ENCODE peak calls at places on chromosomes 11 and 22, in five cellular contexts. G is naive thymus-derived CD4-positive, alpha-beta T cell; C is MM.1S; L is colonic mucosa; T is SK-N-SH. A is an unnamed sample.

GRCh38 chr11:62433141-62433543 is 14.3 kb downstream of the SCGB1A1 start:
- DNase-seq in G (no peak), C (no peak), L (no peak), T (no peak), A (no peak)

GRCh38 chr11:3609416-3610265 is 32.2 kb downstream of the ART5 start:
- DNase-seq in G (peak; percentile 49), C (peak; percentile 40), L (peak; percentile 43), T (peak; percentile 75), A (no peak)

GRCh38 chr11:100667449-100667848 is 19.6 kb upstream of the ARHGAP42 start:
- DNase-seq in G (no peak), C (no peak), L (no peak), T (no peak), A (no peak)

GRCh38 chr22:50218153-50218995 is 17.6 kb downstream of the SELENOO start:
- DNase-seq in G (no peak), C (no peak), L (no peak), T (no peak), A (no peak)

GRCh38 chr22:39718206-39718605 is 147.7 kb downstream of the CACNA1I start:
- DNase-seq in G (no peak), C (peak; percentile 38), L (peak; percentile 24), T (no peak), A (peak; percentile 29)

GRCh38 chr11:114251797-114252327 is 44.3 kb upstream of the NNMT start:
- DNase-seq in G (no peak), C (no peak), L (no peak), T (peak; percentile 43), A (no peak)

GRCh38 chr11:72624496-72625201 is 49.6 kb downstream of the PDE2A start:
- DNase-seq in G (no peak), C (no peak), L (no peak), T (no peak), A (no peak)

GRCh38 chr11:279966-280761 is 2.0 kb downstream of the NLRP6 start:
- DNase-seq in G (peak; percentile 51), C (no peak), L (peak; percentile 57), T (peak; percentile 48), A (peak; percentile 65)

GRCh38 chr22:32206774-32207758 is 2.2 kb upstream of the RFPL2 start:
- DNase-seq in G (peak; percentile 22), C (peak; percentile 59), L (peak; percentile 51), T (peak; percentile 32), A (peak; percentile 46)

GRCh38 chr11:123407124-123407995 is 22.7 kb upstream of the GRAMD1B start:
- DNase-seq in G (peak; percentile 58), C (peak; percentile 70), L (peak; percentile 81), T (peak; percentile 57), A (peak; percentile 79)

GRCh38 chr11:75383246-75383645 is 16.1 kb upstream of the RPS3 start:
- DNase-seq in G (peak; percentile 41), C (no peak), L (no peak), T (no peak), A (no peak)

GRCh38 chr11:73784080-73784634 is 3.5 kb upstream of the MRPL48 start:
- DNase-seq in G (no peak), C (no peak), L (no peak), T (no peak), A (no peak)

GRCh38 chr11:132540586-132540985 is 991.7 kb downstream of the OPCML start:
- DNase-seq in G (no peak), C (no peak), L (no peak), T (no peak), A (no peak)

GRCh38 chr22:27986937-27987336 is 67.9 kb upstream of the PITPNB start:
- DNase-seq in G (no peak), C (no peak), L (no peak), T (no peak), A (no peak)

GRCh38 chr11:120401506-120401905 is 65.3 kb downstream of the ARHGEF12 start:
- DNase-seq in G (no peak), C (no peak), L (no peak), T (no peak), A (no peak)

GRCh38 chr11:102837646-102838045 is 5.8 kb downstream of the MMP3 start:
- DNase-seq in G (no peak), C (no peak), L (no peak), T (no peak), A (no peak)

GRCh38 chr11:14390669-14391068 is 31.7 kb upstream of the RRAS2 start:
- DNase-seq in G (no peak), C (no peak), L (no peak), T (no peak), A (no peak)

GRCh38 chr11:3177931-3178330 is 12.8 kb upstream of the OSBPL5 start:
- DNase-seq in G (no peak), C (no peak), L (no peak), T (no peak), A (no peak)

GRCh38 chr22:45444168-45444567 is 30.7 kb downstream of the RIBC2 start:
- DNase-seq in G (no peak), C (no peak), L (no peak), T (no peak), A (no peak)

GRCh38 chr22:45442120-45442519 is 28.6 kb downstream of the RIBC2 start:
- DNase-seq in G (no peak), C (no peak), L (no peak), T (no peak), A (no peak)

GRCh38 chr22:45438364-45438763 is 24.9 kb downstream of the RIBC2 start:
- DNase-seq in G (no peak), C (no peak), L (no peak), T (no peak), A (no peak)

GRCh38 chr22:45445031-45445710 is 31.7 kb downstream of the RIBC2 start:
- DNase-seq in G (no peak), C (no peak), L (no peak), T (no peak), A (no peak)

DNA sequence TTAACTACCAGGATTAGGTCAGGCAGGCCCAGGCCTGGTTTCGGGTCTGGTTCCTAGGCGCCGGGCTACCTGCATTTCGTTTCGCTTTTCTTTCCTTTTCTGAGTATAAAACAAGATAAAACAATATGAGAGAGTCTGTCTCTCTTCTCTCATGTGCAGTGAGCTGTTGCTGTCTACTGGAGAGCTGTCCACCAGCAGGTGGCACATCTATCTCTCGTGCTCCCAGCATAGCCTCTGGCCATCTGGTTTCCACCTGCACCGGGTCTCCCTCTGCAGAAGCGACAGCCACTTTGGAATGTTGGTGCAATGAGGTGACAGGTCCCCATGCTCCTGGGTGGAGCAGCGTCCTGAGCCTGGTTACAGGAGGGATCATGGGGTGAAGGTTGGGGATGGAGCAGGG is 27.7 kb downstream of the RIBC2 start:
- DNase-seq in G (peak; percentile 23), C (peak; percentile 68), L (peak; percentile 51), T (peak; percentile 70), A (peak; percentile 51)
- H3K4me3 ChIP-seq in G (peak overlapping the region; percentile 29), C (peak overlapping the region; percentile 6), L (no peak overlapping the region), T (no peak overlapping the region), A (no peak overlapping the region)

DNA sequence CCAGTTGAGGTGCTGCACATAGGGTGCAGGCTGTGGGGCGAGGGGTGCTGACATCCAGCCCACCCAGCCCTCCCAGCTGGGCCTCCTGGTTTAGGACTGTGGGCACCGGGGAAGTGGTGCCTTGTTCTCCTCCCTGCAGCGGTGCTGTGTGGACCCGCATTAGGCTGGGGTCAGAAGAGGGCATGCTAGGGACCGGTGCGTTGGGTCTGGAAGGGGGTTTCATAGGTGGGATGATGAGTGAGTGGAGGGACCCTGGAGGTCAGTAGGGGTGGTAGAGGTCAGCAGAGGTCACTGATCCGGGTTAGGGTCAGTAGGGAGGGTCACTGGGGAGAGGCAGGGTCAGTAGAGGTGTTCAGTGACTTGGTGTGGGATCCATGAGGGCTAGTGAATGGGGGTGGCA is 6.7 kb upstream of the MYBPC3 start:
- DNase-seq in G (no peak), C (no peak), L (no peak), T (no peak), A (no peak)
- H3K27me3 ChIP-seq in G (no peaks in the 10 kb centered on the region), C (no peaks in the 10 kb centered on the region), L (no peaks in the 10 kb centered on the region), T (no peaks in the 10 kb centered on the region), A (no peaks in the 10 kb centered on the region)

GRCh38 chr22:23212061-23213030 is 32.0 kb downstream of the BCR start:
- DNase-seq in G (no peak), C (no peak), L (no peak), T (no peak), A (no peak)
- H3K4me3 ChIP-seq in G (no peak overlapping the region), C (no peak overlapping the region), L (no peak overlapping the region), T (no peak overlapping the region), A (no peak overlapping the region)

GRCh38 chr11:44709281-44709562 is 17.5 kb upstream of the TSPAN18 start:
- DNase-seq in G (no peak), C (no peak), L (no peak), T (no peak), A (no peak)

GRCh38 chr11:44709966-44710365 is 16.8 kb upstream of the TSPAN18 start:
- DNase-seq in G (no peak), C (no peak), L (no peak), T (no peak), A (no peak)

GRCh38 chr11:44708063-44708462 is 18.7 kb upstream of the TSPAN18 start:
- DNase-seq in G (no peak), C (no peak), L (no peak), T (no peak), A (no peak)

GRCh38 chr11:44707094-44707493 is 19.7 kb upstream of the TSPAN18 start:
- DNase-seq in G (no peak), C (no peak), L (no peak), T (no peak), A (no peak)

GRCh38 chr11:44708523-44709280 is 18.1 kb upstream of the TSPAN18 start:
- DNase-seq in G (no peak), C (no peak), L (no peak), T (no peak), A (no peak)
- H3K27me3 ChIP-seq in G (no peaks in the 10 kb centered on the region), C (no peaks in the 10 kb centered on the region), L (no peaks in the 10 kb centered on the region), T (peaks cover under 1% of the 10 kb centered on the region), A (no peaks in the 10 kb centered on the region)

DNA sequence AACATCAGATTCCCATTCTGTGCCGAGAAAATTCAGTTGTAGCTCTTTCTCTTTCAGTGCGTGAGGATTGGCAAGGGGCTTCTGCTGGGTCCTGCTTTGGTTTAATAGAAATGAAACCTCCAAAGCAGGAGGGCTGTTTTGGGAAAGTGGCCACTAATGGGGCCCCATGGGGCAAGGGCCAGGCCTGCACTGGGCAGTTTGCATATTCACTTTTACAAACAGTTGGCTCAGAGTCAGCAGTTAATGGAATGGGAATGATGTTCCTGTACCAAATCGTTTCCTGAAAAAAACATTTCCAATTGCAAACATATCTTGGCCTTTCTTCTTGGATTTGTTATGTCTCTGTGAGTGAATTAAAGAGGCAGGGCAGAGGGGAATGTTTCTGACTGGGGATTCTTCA is 92.1 kb downstream of the PARVA start:
- DNase-seq in G (no peak), C (no peak), L (no peak), T (no peak), A (no peak)
- H3K4me3 ChIP-seq in G (no peak overlapping the region), C (no peak overlapping the region), L (no peak overlapping the region), T (no peak overlapping the region), A (no peak overlapping the region)

DNA sequence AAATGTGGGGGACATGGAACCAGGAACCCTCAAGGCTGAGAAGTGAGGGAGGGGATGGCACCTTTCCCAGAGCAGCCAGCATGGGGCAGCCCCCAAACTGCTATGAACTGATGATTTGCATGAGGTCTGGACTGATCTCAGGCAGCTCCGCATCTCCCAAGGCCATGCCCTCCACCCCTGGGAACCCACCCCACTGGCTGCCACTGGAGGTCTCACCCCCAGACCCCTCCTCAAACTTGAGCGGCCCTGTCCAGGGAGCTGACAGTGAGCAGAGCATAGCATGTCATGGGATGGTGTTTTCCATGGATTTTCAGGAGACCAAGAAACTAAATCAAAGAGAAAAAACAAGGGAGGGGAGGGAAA is 46.8 kb downstream of the NRXN2 start:
- DNase-seq in G (no peak), C (no peak), L (no peak), T (no peak), A (no peak)
- H3K27me3 ChIP-seq in G (no peaks in the 10 kb centered on the region), C (peaks cover 92% of the 10 kb centered on the region), L (no peaks in the 10 kb centered on the region), T (peaks cover 31% of the 10 kb centered on the region), A (peaks cover 26% of the 10 kb centered on the region)

GRCh38 chr11:9565822-9566560 is 7.5 kb upstream of the WEE1 start:
- DNase-seq in G (no peak), C (peak; percentile 74), L (peak; percentile 61), T (peak; percentile 16), A (peak; percentile 53)
- H3K4me3 ChIP-seq in G (no peak overlapping the region), C (peak overlapping the region; percentile 12), L (no peak overlapping the region), T (no peak overlapping the region), A (no peak overlapping the region)